ENCODE peak calls at places on chromosomes 11 and 22, in five cellular contexts. U is A549, B is IMR-90, P is SK-N-SH, K is GM12878. Z is an unnamed sample.

GRCh38 chr11:134266841-134267251 is 9.3 kb upstream of the GLB1L3 start:
- DNase-seq in U (no peak), B (peak), P (no peak), K (no peak), Z (no peak)

GRCh38 chr11:6635082-6635932 is 16.1 kb upstream of the TPP1 start:
- DNase-seq in U (no peak), B (peak), P (no peak), K (no peak), Z (no peak)

GRCh38 chr22:46633334-46633890 is 13.2 kb downstream of the GRAMD4 start:
- DNase-seq in U (no peak), B (no peak), P (no peak), K (no peak), Z (no peak)

GRCh38 chr11:5528495-5528894 is 12.0 kb upstream of the UBQLNL start:
- DNase-seq in U (no peak), B (no peak), P (no peak), K (no peak), Z (no peak)

GRCh38 chr22:38841211-38841610 is 2.6 kb downstream of the NPTXR start:
- DNase-seq in U (no peak), B (no peak), P (no peak), K (no peak), Z (no peak)

GRCh38 chr11:12085371-12086251 is 24.8 kb upstream of the MICAL2 start:
- DNase-seq in U (peak), B (peak), P (no peak), K (no peak), Z (no peak)

GRCh38 chr22:48588881-48589450 is 1238.7 kb downstream of the BRD1 start:
- DNase-seq in U (no peak), B (no peak), P (no peak), K (no peak), Z (no peak)

GRCh38 chr11:57476883-57477506 is 16.7 kb downstream of the RTN4RL2 start:
- DNase-seq in U (peak), B (peak), P (no peak), K (no peak), Z (no peak)

GRCh38 chr11:76885390-76886097 is 24.8 kb downstream of the ACER3 start:
- DNase-seq in U (no peak), B (peak), P (no peak), K (no peak), Z (no peak)

GRCh38 chr11:130771708-130772107 is 144.6 kb downstream of the SNX19 start:
- DNase-seq in U (no peak), B (peak), P (no peak), K (no peak), Z (no peak)

GRCh38 chr11:62142043-62142375 is 18.2 kb downstream of the INCENP start:
- DNase-seq in U (no peak), B (no peak), P (no peak), K (no peak), Z (no peak)

GRCh38 chr22:35664955-35665577 is 16.8 kb downstream of the APOL6 start:
- DNase-seq in U (no peak), B (no peak), P (no peak), K (no peak), Z (no peak)

GRCh38 chr22:29014301-29014700 is 47.3 kb downstream of the C22orf31 start:
- DNase-seq in U (no peak), B (no peak), P (no peak), K (no peak), Z (no peak)

GRCh38 chr11:95503047-95503446 is 272.0 kb upstream of the SESN3 start:
- DNase-seq in U (no peak), B (peak), P (no peak), K (no peak), Z (no peak)

GRCh38 chr22:28813772-28814518 is 13.6 kb upstream of the XBP1 start:
- DNase-seq in U (no peak), B (no peak), P (no peak), K (no peak), Z (no peak)

GRCh38 chr11:70332567-70332966 is 62.1 kb downstream of the PPFIA1 start:
- DNase-seq in U (no peak), B (no peak), P (no peak), K (no peak), Z (no peak)

GRCh38 chr11:114317738-114318137 is 21.5 kb downstream of the NNMT start:
- DNase-seq in U (no peak), B (peak), P (peak), K (no peak), Z (peak)

GRCh38 chr22:12601870-12602779 is 2925.9 kb upstream of the OR11H1 start:
- DNase-seq in U (no peak), B (no peak), P (peak), K (no peak), Z (no peak)

GRCh38 chr11:28303477-28304191 is 195.4 kb downstream of the METTL15 start:
- DNase-seq in U (no peak), B (peak), P (no peak), K (no peak), Z (no peak)

GRCh38 chr11:134613646-134614045 is 201.6 kb upstream of the B3GAT1 start:
- DNase-seq in U (no peak), B (no peak), P (no peak), K (no peak), Z (no peak)

DNA sequence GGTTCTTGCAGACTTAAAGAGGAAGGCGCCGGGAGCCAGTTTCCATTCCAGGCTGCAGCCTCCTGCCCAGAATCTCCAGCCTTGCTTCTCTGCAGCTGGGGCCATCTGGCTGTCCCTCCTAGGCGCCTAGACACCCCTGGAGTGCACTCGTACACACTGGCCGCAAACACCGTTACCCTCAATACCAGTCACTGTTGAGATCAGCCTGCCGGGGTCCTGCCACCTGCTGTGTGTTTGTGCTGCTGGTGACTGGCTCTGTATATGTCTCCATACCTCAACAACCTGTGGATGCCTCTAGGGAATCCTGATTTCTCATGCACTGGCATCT is 91.7 kb upstream of the TMEM45B start:
- DNase-seq in U (no peak), B (no peak), P (no peak), K (no peak), Z (no peak)
- TF ChIP-seq RFX5 in U (no peak), B (no peak), P (no peak), K (no peak), Z (no peak)

DNA sequence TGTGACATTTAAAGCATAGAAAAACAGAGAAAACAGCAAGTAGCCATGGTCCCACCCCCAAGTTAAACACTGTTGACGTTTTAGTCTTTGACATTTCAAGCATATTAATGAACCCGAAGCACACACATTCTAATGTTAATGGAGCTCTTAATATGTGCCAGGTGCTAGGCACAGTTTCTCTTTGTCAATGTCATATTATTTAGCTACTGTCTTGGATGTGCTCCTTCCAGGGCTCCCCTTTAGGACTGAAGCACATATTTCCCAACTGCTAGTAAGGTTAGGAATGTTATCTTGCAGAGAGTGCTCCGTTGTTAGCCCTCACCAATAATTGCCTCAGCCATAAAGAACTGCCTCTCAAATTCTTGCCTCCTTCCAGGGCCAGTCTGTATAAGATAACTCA is 716.6 kb upstream of the TENM4 start:
- DNase-seq in U (no peak), B (no peak), P (no peak), K (no peak), Z (no peak)
- H3K4me3 ChIP-seq in U (no peak), B (no peak), P (no peak), K (no peak), Z (no peak)

DNA sequence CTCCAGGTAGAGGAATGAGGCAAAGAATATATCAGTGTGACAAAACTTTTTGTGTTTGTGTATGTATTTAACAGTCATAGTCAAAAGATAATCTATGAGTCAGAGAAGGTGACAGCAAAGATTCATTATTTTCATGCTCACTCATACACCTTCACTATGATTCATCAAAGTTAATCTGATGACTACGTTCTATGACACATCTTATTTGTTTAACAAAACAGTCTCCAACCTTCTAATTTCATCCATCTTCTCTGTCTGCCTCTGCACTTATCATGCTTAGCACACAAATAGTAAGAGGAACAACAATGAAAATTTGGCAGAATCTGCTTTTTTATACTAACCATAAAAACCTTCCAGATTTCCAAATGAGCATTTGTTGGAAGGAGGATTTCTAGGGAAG is 568.9 kb downstream of the LUZP2 start:
- DNase-seq in U (no peak), B (peak), P (no peak), K (no peak), Z (no peak)
- TF ChIP-seq RFX5 in U (no peak), B (no peak), P (no peak), K (no peak), Z (no peak)

DNA sequence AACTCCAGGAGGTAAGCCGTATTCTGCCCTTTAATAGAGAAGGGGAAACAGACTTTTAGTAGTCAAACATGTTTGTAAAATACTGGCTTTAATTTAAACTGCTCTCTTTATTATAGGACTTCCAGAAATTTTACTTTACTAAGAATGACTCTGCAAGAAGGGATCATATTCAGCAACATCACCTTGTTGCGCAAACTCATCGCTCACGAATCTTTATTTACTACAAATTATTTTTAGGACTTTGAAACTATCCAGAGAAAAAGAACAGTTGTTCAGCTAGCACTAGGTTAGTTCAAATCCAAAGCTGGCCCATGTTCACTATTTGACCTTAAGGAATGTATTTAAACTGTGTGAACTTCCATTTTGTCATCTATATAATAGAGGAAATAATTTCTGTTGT is 498.3 kb upstream of the TENM4 start:
- DNase-seq in U (no peak), B (peak), P (no peak), K (no peak), Z (no peak)
- H3K4me3 ChIP-seq in U (no peak), B (no peak), P (no peak), K (no peak), Z (no peak)

GRCh38 chr11:128195057-128195751 is 392.2 kb downstream of the ETS1 start:
- DNase-seq in U (no peak), B (no peak), P (no peak), K (no peak), Z (no peak)
- TF ChIP-seq RFX5 in U (no peak), B (no peak), P (no peak), K (no peak), Z (no peak)

GRCh38 chr11:101035872-101036271 is 93.7 kb downstream of the PGR start:
- DNase-seq in U (no peak), B (no peak), P (no peak), K (no peak), Z (no peak)

GRCh38 chr11:101030015-101030414 is 99.6 kb downstream of the PGR start:
- DNase-seq in U (no peak), B (no peak), P (no peak), K (no peak), Z (no peak)

GRCh38 chr11:101030692-101031091 is 98.9 kb downstream of the PGR start:
- DNase-seq in U (no peak), B (no peak), P (no peak), K (no peak), Z (no peak)

GRCh38 chr11:101031713-101032112 is 97.9 kb downstream of the PGR start:
- DNase-seq in U (no peak), B (no peak), P (no peak), K (no peak), Z (no peak)

DNA sequence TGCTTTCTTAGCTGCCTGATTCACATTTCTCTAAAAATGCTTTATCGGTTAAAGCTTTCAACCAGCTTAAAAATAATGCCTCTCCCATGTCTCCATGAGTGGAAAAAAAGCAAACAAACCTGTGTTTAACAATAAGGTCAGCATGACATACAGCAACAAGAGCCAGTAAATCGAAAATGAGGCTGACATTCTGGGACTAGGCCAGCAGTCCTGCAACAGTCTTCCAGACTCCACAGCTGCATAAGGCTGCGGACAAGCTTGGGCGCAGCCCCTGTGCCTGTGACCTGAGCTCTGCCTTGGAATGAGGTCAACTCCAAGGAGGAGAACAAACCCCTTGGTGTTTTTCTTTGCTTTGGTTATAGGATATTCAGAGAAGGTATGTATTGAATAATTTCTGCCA is 95.5 kb downstream of the PGR start:
- DNase-seq in U (no peak), B (no peak), P (no peak), K (no peak), Z (no peak)
- H3K4me3 ChIP-seq in U (no peak), B (no peak), P (no peak), K (no peak), Z (no peak)

DNA sequence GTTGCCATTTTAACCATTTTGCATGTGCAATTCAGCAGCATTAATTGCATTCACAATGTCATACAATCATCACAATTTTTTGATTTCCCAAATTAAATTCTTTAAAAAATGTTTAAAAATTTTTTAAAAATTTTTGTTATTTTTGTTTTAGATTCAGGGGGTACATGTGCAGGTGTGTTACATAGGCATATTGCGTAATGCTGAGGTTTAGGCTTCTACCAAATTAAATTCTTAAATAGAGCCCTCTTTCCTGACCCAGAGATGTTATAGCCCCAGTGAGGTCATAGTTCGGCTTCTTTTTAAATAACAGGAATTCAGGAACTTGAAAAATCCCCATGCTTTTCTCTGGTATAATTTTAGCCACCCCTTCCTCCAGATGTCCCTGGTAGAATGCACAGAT is 11.3 kb upstream of the AMPD3 start:
- DNase-seq in U (no peak), B (no peak), P (no peak), K (no peak), Z (no peak)
- TF ChIP-seq RFX5 in U (no peak), B (no peak), P (no peak), K (no peak), Z (no peak)